ENCODE peak calls at places on chromosomes 3 and 15, in nine cellular contexts. J is HFFc6, T is ELR, S is ACHN, U is Daoy, V is endothelial cell, I is skeletal muscle cell, M is A549, F is nephron progenitor cell. Y is an unnamed sample.

GRCh38 chr3:52238761-52239701 is at the start of gene TWF2:
- DNase-seq in J (peak), T (peak), S (peak), U (peak), V (peak), I (peak), M (peak), F (peak), Y (no peak)

GRCh38 chr15:66907826-66908502 is 157.4 kb upstream of the SMAD3 start:
- DNase-seq in J (no peak), T (no peak), S (no peak), U (no peak), V (no peak), I (no peak), M (no peak), F (no peak), Y (no peak)

GRCh38 chr3:71930056-71930991 is 145.4 kb upstream of the PROK2 start:
- DNase-seq in J (no peak), T (peak), S (no peak), U (peak), V (peak), I (peak), M (peak), F (no peak), Y (no peak)

GRCh38 chr15:90994059-90994416 is 297 bp downstream of the PRC1 start:
- DNase-seq in J (no peak), T (peak), S (no peak), U (no peak), V (peak), I (no peak), M (no peak), F (peak), Y (no peak)

GRCh38 chr3:154349223-154349622 is 24.9 kb upstream of the DHX36 start:
- DNase-seq in J (no peak), T (no peak), S (no peak), U (no peak), V (no peak), I (no peak), M (no peak), F (no peak), Y (no peak)

GRCh38 chr3:116969646-116970045 is 260.1 kb downstream of the TUSC7 start:
- DNase-seq in J (no peak), T (no peak), S (no peak), U (no peak), V (no peak), I (no peak), M (no peak), F (no peak), Y (no peak)

GRCh38 chr15:48250640-48251076 is 44.6 kb downstream of the SLC12A1 start:
- DNase-seq in J (peak), T (peak), S (peak), U (peak), V (peak), I (peak), M (peak), F (peak), Y (peak)

GRCh38 chr3:171266034-171266805 is 194.0 kb downstream of the TNIK start:
- DNase-seq in J (no peak), T (no peak), S (no peak), U (no peak), V (no peak), I (no peak), M (no peak), F (no peak), Y (no peak)

GRCh38 chr15:90691982-90692773 is 25.0 kb upstream of the BLM start:
- DNase-seq in J (no peak), T (no peak), S (no peak), U (no peak), V (no peak), I (no peak), M (no peak), F (no peak), Y (no peak)